ENCODE peak calls at places on chromosomes 4 and X, in four cellular contexts. O, N, D and J are unnamed samples.

GRCh38 chrX:100931218-100931924 is 2.7 kb upstream of the XKRX start:
- DNase-seq in O (no peak), N (no peak), D (no peak), J (no peak)

GRCh38 chrX:85108165-85108564 is 104.5 kb downstream of the APOOL start:
- DNase-seq in O (no peak), N (no peak), D (no peak), J (no peak)

GRCh38 chr4:142347241-142347640 is 498.9 kb downstream of the INPP4B start:
- DNase-seq in N (no peak), O (no peak), D (no peak), J (no peak)

GRCh38 chr4:156293657-156294297 is 340.1 kb upstream of the CTSO start:
- DNase-seq in N (no peak), O (no peak), D (no peak), J (no peak)

GRCh38 chr4:45472490-45472889 is 651.4 kb downstream of the GABRG1 start:
- DNase-seq in O (no peak), N (no peak), D (no peak), J (no peak)

GRCh38 chr4:158850800-158851644 is 82.2 kb downstream of the FNIP2 start:
- DNase-seq in N (peak), O (peak), D (no peak), J (no peak)

GRCh38 chrX:26651755-26652154 is 435.8 kb downstream of the MAGEB5 start:
- DNase-seq in O (no peak), D (no peak), N (no peak), J (no peak)

GRCh38 chrX:40945366-40945713 is 139.9 kb upstream of the USP9X start:
- DNase-seq in O (peak), N (no peak), D (no peak), J (no peak)

GRCh38 chrX:68072016-68072415 is 361.3 kb downstream of the OPHN1 start:
- DNase-seq in O (no peak), D (no peak), N (no peak), J (no peak)

GRCh38 chr4:79823148-79823763 is 249.8 kb downstream of the ANTXR2 start:
- DNase-seq in O (no peak), D (no peak), N (no peak), J (no peak)

DNA sequence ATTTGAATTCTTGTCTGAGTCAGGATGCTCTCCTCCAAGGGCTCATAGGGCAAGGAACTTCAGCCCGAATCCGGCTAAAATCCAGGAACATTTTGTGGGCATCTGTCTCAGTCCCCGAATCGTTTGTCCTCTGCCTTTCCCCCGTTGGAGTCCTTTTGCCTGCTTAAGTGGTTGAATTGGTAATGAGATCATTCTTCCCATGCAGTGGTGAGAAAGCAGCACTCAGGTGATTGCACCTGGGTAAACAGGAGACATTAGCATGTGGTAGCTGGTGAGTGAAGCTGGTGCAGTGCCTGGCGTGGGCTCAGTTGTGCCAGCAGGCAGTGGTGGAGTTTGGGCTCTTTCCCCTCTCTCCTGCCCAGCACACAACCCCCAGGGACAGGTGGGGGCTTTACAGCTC is 61.9 kb upstream of the MTM1 start:
- DNase-seq in N (no peak), O (no peak), D (no peak), J (no peak)
- TF ChIP-seq POLR2AphosphoS5 in N (no peak), O (no peak), D (no peak), J (no peak)

DNA sequence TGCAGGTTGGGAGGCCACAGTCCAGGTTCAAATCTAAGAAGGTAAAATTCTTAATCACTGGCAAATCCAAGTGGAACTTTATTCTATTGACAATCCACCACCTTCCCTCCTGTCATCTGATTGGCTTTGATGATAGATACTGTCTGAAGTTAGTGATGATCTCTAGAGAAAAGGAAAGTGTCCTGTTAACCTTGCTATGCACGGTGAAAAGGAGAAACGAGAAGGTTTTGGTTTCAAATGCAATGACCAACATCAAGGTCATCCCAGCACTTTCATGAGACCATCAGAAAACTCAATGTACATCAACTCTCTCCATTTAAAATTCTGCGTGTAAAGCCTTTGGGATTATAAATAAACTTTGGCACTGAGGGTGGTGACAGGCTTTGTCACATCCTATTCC is 87.2 kb downstream of the CHRNA9 start:
- DNase-seq in D (no peak), O (no peak), N (no peak), J (no peak)
- TF ChIP-seq TCF7L2 in D (no peak), O (no peak), N (no peak), J (no peak)

DNA sequence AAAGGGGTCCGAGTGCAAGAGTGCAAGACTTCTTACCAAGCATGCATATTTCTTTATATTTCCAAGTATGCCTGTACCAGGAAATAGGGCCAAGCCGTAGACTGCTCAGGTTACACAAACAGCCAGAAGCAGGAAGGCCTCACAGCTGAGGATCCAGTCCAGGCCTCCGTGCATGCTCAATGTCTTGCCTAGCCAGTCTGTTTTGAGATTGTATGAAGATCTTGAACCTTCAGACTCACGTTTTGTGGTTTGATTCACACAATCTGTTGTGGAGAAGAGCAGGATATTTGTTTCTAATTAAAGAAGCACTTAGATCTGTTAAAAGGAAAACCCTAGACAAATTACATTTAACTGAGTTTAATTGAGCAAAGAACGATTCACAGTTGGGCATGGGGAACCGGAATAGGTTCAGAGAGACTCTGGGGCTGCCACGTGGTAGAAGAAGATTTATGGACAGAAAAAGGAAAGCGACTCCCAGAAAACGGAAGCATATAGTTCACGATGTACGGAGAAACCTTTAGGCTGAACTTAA is 1.2 kb downstream of the MGST2 start:
- DNase-seq in D (peak), O (no peak), N (peak), J (no peak)
- H3K4me3 ChIP-seq in D (peak), O (peak), N (peak), J (peak)

DNA sequence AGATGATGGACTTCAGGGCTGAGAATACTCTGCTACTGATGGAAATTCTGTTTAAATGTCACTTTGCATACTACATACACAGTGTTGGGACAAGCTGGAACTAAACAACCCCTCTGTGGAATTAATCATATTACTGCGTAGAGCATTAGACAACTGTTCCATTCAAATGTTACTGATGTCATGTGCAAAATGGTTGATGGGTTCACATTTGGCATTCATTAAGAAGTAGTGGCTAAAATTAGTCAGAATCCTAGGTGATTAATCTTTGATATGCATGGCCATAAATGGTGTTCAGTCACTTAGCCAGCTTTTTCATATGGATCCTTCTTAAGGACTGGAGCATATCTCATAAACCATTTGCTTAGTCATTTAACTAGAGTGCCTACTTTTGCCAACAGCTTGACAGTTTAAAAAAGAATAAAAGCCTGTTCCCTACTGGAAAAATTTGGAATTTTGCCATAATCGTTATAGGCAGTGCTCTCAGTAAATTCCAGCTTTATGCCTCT is 105.2 kb downstream of the RNF150 start:
- DNase-seq in O (no peak), D (no peak), N (no peak), J (no peak)
- TF ChIP-seq POLR2AphosphoS5 in O (no peak), D (no peak), N (no peak), J (no peak)

GRCh38 chrX:134174273-134174660 is 62.7 kb upstream of the CCDC160 start:
- DNase-seq in O (no peak), N (no peak), D (no peak), J (no peak)

GRCh38 chrX:134172588-134173259 is 64.3 kb upstream of the CCDC160 start:
- DNase-seq in D (no peak), O (no peak), N (no peak), J (no peak)

GRCh38 chrX:134173541-134174272 is 63.3 kb upstream of the CCDC160 start:
- DNase-seq in N (no peak), D (no peak), O (no peak), J (no peak)

GRCh38 chrX:134177527-134177926 is 59.5 kb upstream of the CCDC160 start:
- DNase-seq in O (no peak), D (no peak), N (no peak), J (no peak)

GRCh38 chrX:134174859-134175258 is 62.1 kb upstream of the CCDC160 start:
- DNase-seq in D (no peak), N (no peak), O (no peak), J (no peak)
- TF ChIP-seq TCF7L2 in D (no peak), N (no peak), O (no peak), J (no peak)

DNA sequence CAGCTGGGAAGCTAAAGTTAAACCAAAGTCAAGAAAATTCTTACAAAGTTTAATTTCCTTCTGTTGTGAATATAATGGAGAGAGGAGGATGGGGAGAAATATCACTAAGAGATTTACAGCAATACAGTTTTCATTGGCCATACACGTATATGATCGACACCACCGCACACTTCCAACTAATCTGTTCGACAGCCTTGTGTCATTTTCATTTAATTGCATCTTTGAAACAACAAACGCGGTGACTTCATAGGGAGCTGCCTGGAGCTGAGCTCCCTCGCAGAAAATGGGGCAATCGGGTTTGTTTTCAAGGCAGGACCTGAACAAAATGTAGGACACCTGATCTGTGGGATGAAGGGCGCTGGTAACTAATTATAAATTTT is 1.3 kb downstream of the PTPN13 start:
- DNase-seq in N (no peak), D (no peak), O (peak), J (no peak)
- H3K4me3 ChIP-seq in N (no peak), D (no peak), O (peak), J (peak)

GRCh38 chrX:53160297-53160983 is 64.6 kb downstream of the KDM5C start:
- DNase-seq in O (no peak), D (no peak), N (no peak), J (no peak)
- TF ChIP-seq POLR2AphosphoS5 in O (no peak), D (no peak), N (no peak), J (no peak)

DNA sequence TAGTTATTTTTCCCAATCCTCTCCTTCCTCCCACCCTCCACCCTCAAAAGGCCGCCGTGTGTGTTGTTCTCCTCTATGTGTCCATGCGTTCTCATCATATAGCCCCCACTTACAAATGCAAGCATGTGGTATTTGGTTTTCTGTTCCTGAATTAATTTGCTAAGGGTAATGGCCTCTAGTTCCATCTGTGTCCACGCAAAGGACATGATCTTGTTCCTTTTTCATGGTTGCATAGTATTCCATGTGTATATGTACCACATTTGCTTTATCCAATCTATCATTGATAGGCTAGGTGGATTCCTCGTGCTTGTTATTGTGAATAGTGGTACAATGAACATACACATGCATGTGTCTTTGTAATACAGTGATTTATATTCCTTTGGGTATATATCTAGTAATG is 1193.7 kb downstream of the RPA4 start:
- DNase-seq in D (no peak), N (no peak), O (no peak), J (no peak)
- TF ChIP-seq TCF7L2 in D (no peak), N (no peak), O (no peak), J (no peak)

GRCh38 chr4:139154538-139154937 is 22.5 kb downstream of the ELF2 start:
- DNase-seq in D (peak), O (no peak), N (no peak), J (no peak)

GRCh38 chr4:139154134-139154421 is 22.9 kb downstream of the ELF2 start:
- DNase-seq in O (no peak), N (no peak), D (no peak), J (no peak)

GRCh38 chr4:139154952-139155557 is 22.0 kb downstream of the ELF2 start:
- DNase-seq in N (no peak), D (no peak), O (no peak), J (no peak)

GRCh38 chr4:139152249-139152648 is 24.8 kb downstream of the ELF2 start:
- DNase-seq in O (no peak), N (no peak), D (no peak), J (no peak)

DNA sequence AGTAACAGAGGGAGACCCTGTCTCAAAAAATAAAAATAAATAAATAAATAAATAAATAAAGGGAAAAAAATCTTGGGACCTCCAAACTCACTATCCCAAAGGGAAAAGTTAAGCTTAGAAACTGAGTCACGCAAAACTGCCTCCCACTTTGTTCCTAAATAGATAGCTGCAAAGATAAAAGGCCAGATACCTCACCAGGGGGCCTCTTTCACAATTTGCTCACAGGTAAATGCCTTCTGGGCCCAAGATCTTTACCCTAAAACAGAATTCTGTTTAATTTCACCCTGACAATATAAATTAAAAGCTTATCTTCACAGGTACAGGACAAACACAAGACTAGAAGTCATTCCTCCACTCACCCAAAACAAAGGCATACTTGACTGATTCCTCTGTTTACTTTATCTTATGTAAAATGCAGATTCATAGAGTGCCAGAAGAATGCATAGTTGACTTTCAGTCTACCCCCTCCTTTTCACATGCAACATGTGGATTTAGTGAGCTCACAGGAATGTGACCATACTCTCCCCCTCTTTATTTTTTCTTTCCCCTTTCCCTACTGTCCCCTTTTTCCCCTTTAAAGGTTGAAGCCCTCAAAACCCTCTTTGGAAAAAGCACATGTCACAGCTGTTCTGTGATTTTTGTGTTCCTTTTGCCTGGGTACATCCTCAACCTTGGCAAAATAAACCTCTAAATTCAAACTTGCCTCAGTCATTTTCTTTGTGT is 23.4 kb downstream of the ELF2 start:
- DNase-seq in D (peak), N (no peak), O (no peak), J (no peak)
- H3K4me3 ChIP-seq in D (no peak), N (no peak), O (no peak), J (no peak)